ENCODE peak calls at places on chromosomes 5 and 9, in five cellular contexts. T, W, Q, B and S are unnamed samples.

GRCh38 chr5:135127604-135128240 is 93.7 kb upstream of the PITX1 start:
- DNase-seq in T (no peak), W (no peak), Q (peak), B (peak), S (no peak)

GRCh38 chr9:3768286-3768685 is 242.5 kb upstream of the RFX3 start:
- DNase-seq in T (no peak), W (no peak), Q (no peak), B (no peak), S (no peak)

GRCh38 chr5:27130587-27130986 is 92.2 kb upstream of the CDH9 start:
- DNase-seq in T (no peak), W (no peak), Q (no peak), B (peak), S (no peak)

GRCh38 chr5:43024217-43024616 is 15.9 kb downstream of the ANXA2R start:
- DNase-seq in T (no peak), W (no peak), Q (no peak), B (no peak), S (no peak)

GRCh38 chr5:32331927-32332274 is 19.2 kb upstream of the MTMR12 start:
- DNase-seq in T (no peak), W (no peak), Q (no peak), B (no peak), S (no peak)

GRCh38 chr9:29285818-29286217 is 1712.5 kb upstream of the C9orf72 start:
- DNase-seq in T (no peak), W (no peak), Q (no peak), B (peak), S (no peak)

GRCh38 chr5:132750471-132751230 is 3.4 kb downstream of the CCNI2 start:
- DNase-seq in T (no peak), W (no peak), Q (no peak), B (no peak), S (no peak)

GRCh38 chr5:177404641-177405134 is 4.2 kb upstream of the PFN3 start:
- DNase-seq in T (no peak), W (no peak), Q (no peak), B (no peak), S (no peak)

GRCh38 chr9:108536836-108537601 is 318.8 kb downstream of the ACTL7B start:
- DNase-seq in T (no peak), W (no peak), Q (no peak), B (no peak), S (no peak)

GRCh38 chr5:145887976-145888574 is 15.3 kb upstream of the GRXCR2 start:
- DNase-seq in T (peak), W (no peak), Q (peak), B (peak), S (no peak)

GRCh38 chr5:97544279-97545077 is 361.4 kb upstream of the RIOK2 start:
- DNase-seq in T (no peak), W (no peak), Q (no peak), B (no peak), S (no peak)

GRCh38 chr5:140549237-140550144 is 2.0 kb downstream of the EIF4EBP3 start:
- DNase-seq in T (no peak), W (no peak), Q (no peak), B (no peak), S (no peak)

GRCh38 chr9:504921-505821 is 290.5 kb downstream of the DOCK8 start:
- DNase-seq in T (peak), W (no peak), Q (no peak), B (no peak), S (peak)

GRCh38 chr5:30343707-30344106 is 849.8 kb upstream of the CDH6 start:
- DNase-seq in T (no peak), W (no peak), Q (no peak), B (no peak), S (no peak)

GRCh38 chr5:61311836-61312808 is 19.9 kb upstream of the ZSWIM6 start:
- DNase-seq in T (no peak), W (no peak), Q (peak), B (peak), S (no peak)

GRCh38 chr9:127528407-127529251 is 77.3 kb downstream of the LRSAM1 start:
- DNase-seq in T (no peak), W (no peak), Q (no peak), B (no peak), S (no peak)

GRCh38 chr5:123807177-123807900 is 295.4 kb downstream of the CSNK1G3 start:
- DNase-seq in T (no peak), W (no peak), Q (no peak), B (no peak), S (no peak)

GRCh38 chr9:70413427-70413797 is 1.0 kb downstream of the KLF9 start:
- DNase-seq in T (peak), W (no peak), Q (peak), B (no peak), S (no peak)

GRCh38 chr5:173295796-173296195 is 32.4 kb downstream of the STC2 start:
- DNase-seq in T (no peak), W (no peak), Q (no peak), B (no peak), S (no peak)

GRCh38 chr9:13550519-13550918 is 271.0 kb upstream of the MPDZ start:
- DNase-seq in T (no peak), W (no peak), Q (no peak), B (no peak), S (no peak)

GRCh38 chr9:126420643-126421564 is 94.3 kb downstream of the MVB12B start:
- DNase-seq in T (no peak), W (no peak), Q (peak), B (peak), S (no peak)

GRCh38 chr9:77710276-77710675 is 62.2 kb upstream of the GNA14 start:
- DNase-seq in T (no peak), W (no peak), Q (no peak), B (no peak), S (no peak)

GRCh38 chr5:124634228-124634819 is 112.1 kb downstream of the ZNF608 start:
- DNase-seq in T (no peak), W (no peak), Q (no peak), B (peak), S (no peak)

GRCh38 chr9:93087971-93088655 is 7.9 kb upstream of the CARD19 start:
- DNase-seq in T (no peak), W (no peak), Q (no peak), B (no peak), S (peak)

GRCh38 chr9:15086096-15087030 is 176.1 kb upstream of the FREM1 start:
- DNase-seq in T (no peak), W (no peak), Q (no peak), B (peak), S (no peak)

GRCh38 chr5:81779125-81779934 is 28.4 kb upstream of the SSBP2 start:
- DNase-seq in T (no peak), W (peak), Q (peak), B (peak), S (peak)

GRCh38 chr9:137727716-137728115 is 108.9 kb downstream of the EHMT1 start:
- DNase-seq in T (no peak), W (no peak), Q (no peak), B (no peak), S (no peak)

GRCh38 chr5:147188200-147189108 is 46.4 kb upstream of the STK32A start:
- DNase-seq in T (peak), W (peak), Q (peak), B (peak), S (peak)

GRCh38 chr5:117266237-117266725 is 691.7 kb upstream of the SEMA6A start:
- DNase-seq in T (no peak), W (no peak), Q (no peak), B (peak), S (no peak)

GRCh38 chr9:35859310-35859994 is 10.7 kb downstream of the OR13J1 start:
- DNase-seq in T (no peak), W (no peak), Q (no peak), B (peak), S (no peak)